ENCODE peak calls at places on chromosomes 7 and 10, in four cellular contexts. M is WTC11, I is K562, U is HepG2. A is an unnamed sample.

GRCh38 chr7:34181271-34181958 is 276.1 kb downstream of the BMPER start:
- DNase-seq in M (no peak), I (no peak), U (no peak), A (no peak)

GRCh38 chr10:72736176-72736795 is 44.3 kb downstream of the MCU start:
- DNase-seq in M (no peak), I (no peak), U (peak; percentile 17), A (no peak)

GRCh38 chr7:26843696-26844095 is 20.7 kb downstream of the SKAP2 start:
- DNase-seq in M (no peak), I (no peak), U (no peak), A (no peak)

GRCh38 chr10:77351386-77351785 is 286.2 kb downstream of the KCNMA1 start:
- DNase-seq in M (no peak), I (no peak), U (no peak), A (no peak)

GRCh38 chr10:21534611-21535493 is 820 bp downstream of the MLLT10 start:
- DNase-seq in M (peak; percentile 60), I (peak; percentile 85), U (peak; percentile 60), A (peak; percentile 78)

GRCh38 chr7:133703547-133703946 is 423.6 kb upstream of the LRGUK start:
- DNase-seq in M (no peak), I (no peak), U (no peak), A (peak; percentile 74)

GRCh38 chr10:34709637-34710390 is 105.3 kb downstream of the PARD3 start:
- DNase-seq in M (no peak), I (no peak), U (no peak), A (no peak)

GRCh38 chr10:132274581-132274980 is 33.2 kb downstream of the STK32C start:
- DNase-seq in M (no peak), I (no peak), U (no peak), A (no peak)

GRCh38 chr7:12174931-12175330 is 36.2 kb upstream of the TMEM106B start:
- DNase-seq in M (no peak), I (no peak), U (no peak), A (no peak)

GRCh38 chr10:98269435-98269912 is 1.5 kb upstream of the LOXL4 start:
- DNase-seq in M (no peak), I (no peak), U (peak; percentile 83), A (peak; percentile 56)

GRCh38 chr10:95530561-95530960 is 30.6 kb downstream of the SORBS1 start:
- DNase-seq in M (no peak), I (no peak), U (no peak), A (no peak)

GRCh38 chr7:126845331-126845730 is 407.4 kb downstream of the GRM8 start:
- DNase-seq in M (no peak), I (no peak), U (no peak), A (no peak)

GRCh38 chr7:20435305-20435704 is 104.6 kb downstream of the ITGB8 start:
- DNase-seq in M (no peak), I (no peak), U (no peak), A (no peak)

GRCh38 chr10:110209399-110209925 is 2.1 kb downstream of the MXI1 start:
- DNase-seq in M (peak; percentile 49), I (peak; percentile 59), U (no peak), A (no peak)

GRCh38 chr7:16921644-16922257 is 40.0 kb upstream of the AGR3 start:
- DNase-seq in M (no peak), I (no peak), U (no peak), A (no peak)

GRCh38 chr10:48899781-48900180 is 39.9 kb downstream of the LRRC18 start:
- DNase-seq in M (no peak), I (no peak), U (no peak), A (no peak)

GRCh38 chr10:101843032-101843991 is at the start of gene KCNIP2:
- DNase-seq in M (peak; percentile 91), I (no peak), U (no peak), A (peak; percentile 91)

GRCh38 chr7:13822678-13823077 is 166.8 kb downstream of the ETV1 start:
- DNase-seq in M (no peak), I (peak; percentile 15), U (no peak), A (no peak)

GRCh38 chr10:5933909-5934546 is 43.3 kb downstream of the IL15RA start:
- DNase-seq in M (no peak), I (peak; percentile 90), U (no peak), A (no peak)

GRCh38 chr10:120392245-120392644 is 64.8 kb upstream of the PLPP4 start:
- DNase-seq in M (no peak), I (no peak), U (no peak), A (no peak)

GRCh38 chr7:96674565-96674964 is 35.1 kb downstream of the SEM1 start:
- DNase-seq in M (no peak), I (no peak), U (no peak), A (no peak)

GRCh38 chr7:151008511-151009323 is 15.6 kb downstream of the ATG9B start:
- DNase-seq in M (peak; percentile 95), I (peak; percentile 99), U (peak; percentile 47), A (peak; percentile 80)

GRCh38 chr7:108135446-108136190 is 5.5 kb upstream of the LAMB4 start:
- DNase-seq in M (no peak), I (no peak), U (no peak), A (no peak)

GRCh38 chr7:4386190-4386589 is 295.9 kb upstream of the FOXK1 start:
- DNase-seq in M (no peak), I (no peak), U (no peak), A (no peak)

GRCh38 chr10:121668336-121669009 is 70.2 kb upstream of the FGFR2 start:
- DNase-seq in M (peak; percentile 56), I (no peak), U (no peak), A (peak; percentile 90)

GRCh38 chr7:143145-143751 is 49.1 kb upstream of the FAM20C start:
- DNase-seq in M (peak; percentile 9), I (no peak), U (no peak), A (no peak)

GRCh38 chr7:121875203-121875602 is 2.2 kb downstream of the PTPRZ1 start:
- DNase-seq in M (no peak), I (no peak), U (no peak), A (no peak)

GRCh38 chr7:35371221-35371620 is 117.3 kb upstream of the TBX20 start:
- DNase-seq in M (no peak), I (no peak), U (no peak), A (no peak)
- TF ChIP-seq FOXJ3 in M (no peak), I (no peak), U (no peak), A (no peak)

DNA sequence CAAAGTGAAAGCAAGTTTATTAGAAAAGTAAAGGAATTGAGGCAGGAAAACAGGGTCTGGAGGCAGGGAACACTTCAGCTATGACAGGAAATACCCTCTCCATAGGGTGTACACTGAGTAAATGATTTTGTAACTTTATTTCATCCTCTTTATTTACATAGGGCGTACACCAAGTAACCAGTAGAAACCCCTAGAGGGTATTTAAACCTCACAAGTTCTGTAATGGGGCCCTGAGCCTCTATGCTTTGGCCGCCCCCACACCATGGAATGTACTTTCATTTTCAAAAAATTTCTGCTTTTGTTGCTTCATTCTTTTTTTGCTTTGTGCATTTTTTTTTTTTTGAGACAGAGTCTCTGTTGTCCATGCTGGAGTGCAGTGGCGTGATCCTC is 1.4 kb upstream of the PSMG3 start:
- DNase-seq in M (no peak), I (no peak), U (peak; percentile 35), A (no peak)
- TF ChIP-seq FOXJ3 in M (no peak), I (no peak), U (no peak), A (no peak)

DNA sequence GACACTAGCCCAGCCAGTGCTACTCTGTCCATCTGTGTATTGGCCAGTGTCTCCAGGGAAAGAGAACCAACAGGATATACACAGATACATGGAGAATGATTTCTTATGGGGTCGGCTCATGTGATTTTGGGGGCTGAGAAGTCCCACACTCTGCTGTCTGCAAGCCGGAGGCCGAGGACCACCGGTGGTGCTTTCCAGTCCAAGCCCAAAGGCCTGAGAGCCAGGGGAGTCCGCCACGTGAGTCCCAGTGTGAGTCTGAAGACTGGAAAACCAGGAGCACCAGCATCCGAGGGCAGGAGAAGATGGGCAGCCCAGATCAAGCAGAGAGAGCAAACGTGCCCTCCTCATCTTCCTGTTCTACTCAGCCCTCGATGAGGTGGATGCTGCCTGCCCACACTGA is 71.5 kb downstream of the C10orf143 start:
- DNase-seq in M (no peak), I (no peak), U (no peak), A (no peak)
- TF ChIP-seq FOXJ3 in M (no peak), I (no peak), U (no peak), A (no peak)

GRCh38 chr7:24825315-24825917 is 68.2 kb upstream of the GSDME start:
- DNase-seq in M (no peak), I (no peak), U (no peak), A (no peak)

GRCh38 chr7:24825931-24826661 is 68.8 kb upstream of the GSDME start:
- DNase-seq in M (no peak), I (peak; percentile 68), U (peak; percentile 99), A (no peak)

GRCh38 chr7:24824400-24824799 is 67.1 kb upstream of the GSDME start:
- DNase-seq in M (no peak), I (no peak), U (no peak), A (no peak)

GRCh38 chr7:24826662-24827020 is 69.4 kb upstream of the GSDME start:
- DNase-seq in M (no peak), I (no peak), U (no peak), A (no peak)

DNA sequence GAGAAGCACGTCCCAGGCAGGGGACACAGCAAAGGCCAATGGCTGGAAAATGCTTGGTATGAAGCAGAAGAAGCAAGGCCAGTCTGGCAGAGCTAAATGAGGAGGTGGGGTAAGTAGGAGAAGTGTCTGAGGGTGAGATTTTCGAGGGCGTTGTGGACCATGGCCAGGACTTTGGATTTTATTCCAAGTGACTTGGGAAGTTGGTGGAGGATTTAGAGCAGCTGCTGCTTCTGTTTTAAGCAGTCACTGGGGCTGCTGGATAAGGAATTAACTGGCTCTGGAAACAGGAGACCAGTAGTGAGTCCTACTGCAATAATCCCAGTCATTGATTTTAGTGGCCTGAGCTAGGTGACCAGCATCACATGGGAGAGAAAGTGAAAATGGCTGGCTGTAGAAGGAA is 67.6 kb upstream of the GSDME start:
- DNase-seq in M (no peak), I (no peak), U (no peak), A (no peak)
- TF ChIP-seq FOXJ3 in M (no peak), I (no peak), U (no peak), A (no peak)

A was measured in SK-N-SH.